ENCODE peak calls at places on chromosomes 16 and 17, in eight cellular contexts. One of them, this sample, is unnamed.

GRCh38 chr17:6639651-6640535 is 618 bp downstream of the KIAA0753 start:
- DNase-seq in stomach: no peak
- DNase-seq in transverse colon: peak
- DNase-seq in lower leg skin: peak
- DNase-seq in A549: no peak
- DNase-seq in esophagus muscularis mucosa: no peak
- DNase-seq in tibial nerve: no peak
- DNase-seq in Peyer's patch: peak
- DNase-seq in this sample: no peak

GRCh38 chr17:82440991-82441627 is 9.4 kb downstream of the CYBC1 start:
- DNase-seq in Peyer's patch: no peak
- DNase-seq in A549: no peak
- DNase-seq in lower leg skin: no peak
- DNase-seq in stomach: no peak
- DNase-seq in transverse colon: no peak
- DNase-seq in tibial nerve: no peak
- DNase-seq in esophagus muscularis mucosa: no peak
- DNase-seq in this sample: no peak

GRCh38 chr17:31310260-31310659 is 3.6 kb downstream of the EVI2B start:
- DNase-seq in lower leg skin: no peak
- DNase-seq in esophagus muscularis mucosa: no peak
- DNase-seq in Peyer's patch: peak
- DNase-seq in transverse colon: no peak
- DNase-seq in tibial nerve: no peak
- DNase-seq in stomach: no peak
- DNase-seq in A549: no peak
- DNase-seq in this sample: no peak

GRCh38 chr16:48914070-48914469 is 304.1 kb upstream of the N4BP1 start:
- DNase-seq in transverse colon: no peak
- DNase-seq in Peyer's patch: no peak
- DNase-seq in stomach: no peak
- DNase-seq in tibial nerve: no peak
- DNase-seq in A549: no peak
- DNase-seq in esophagus muscularis mucosa: no peak
- DNase-seq in lower leg skin: peak
- DNase-seq in this sample: no peak

GRCh38 chr16:81189100-81189664 is 49.3 kb upstream of the BCO1 start:
- DNase-seq in lower leg skin: peak
- DNase-seq in stomach: peak
- DNase-seq in A549: no peak
- DNase-seq in tibial nerve: peak
- DNase-seq in esophagus muscularis mucosa: peak
- DNase-seq in Peyer's patch: peak
- DNase-seq in transverse colon: peak
- DNase-seq in this sample: peak

GRCh38 chr17:48546924-48547838 is 2.3 kb upstream of the HOXB2 start:
- DNase-seq in lower leg skin: no peak
- DNase-seq in esophagus muscularis mucosa: no peak
- DNase-seq in stomach: no peak
- DNase-seq in tibial nerve: no peak
- DNase-seq in transverse colon: no peak
- DNase-seq in Peyer's patch: no peak
- DNase-seq in A549: no peak
- DNase-seq in this sample: peak

GRCh38 chr17:20268700-20269475 is 198.5 kb downstream of the LGALS9B start:
- DNase-seq in Peyer's patch: no peak
- DNase-seq in stomach: no peak
- DNase-seq in lower leg skin: no peak
- DNase-seq in tibial nerve: no peak
- DNase-seq in A549: no peak
- DNase-seq in transverse colon: no peak
- DNase-seq in esophagus muscularis mucosa: no peak
- DNase-seq in this sample: no peak

GRCh38 chr16:24138024-24138423 is 118.1 kb upstream of the CACNG3 start:
- DNase-seq in lower leg skin: no peak
- DNase-seq in Peyer's patch: no peak
- DNase-seq in stomach: no peak
- DNase-seq in esophagus muscularis mucosa: no peak
- DNase-seq in transverse colon: no peak
- DNase-seq in A549: no peak
- DNase-seq in tibial nerve: no peak
- DNase-seq in this sample: no peak

GRCh38 chr16:50806099-50807062 is 64.5 kb downstream of the CYLD start:
- DNase-seq in lower leg skin: peak
- DNase-seq in Peyer's patch: peak
- DNase-seq in esophagus muscularis mucosa: no peak
- DNase-seq in tibial nerve: peak
- DNase-seq in A549: peak
- DNase-seq in transverse colon: peak
- DNase-seq in stomach: peak
- DNase-seq in this sample: peak

GRCh38 chr17:29099527-29099926 is 56.6 kb downstream of the PIPOX start:
- DNase-seq in Peyer's patch: no peak
- DNase-seq in A549: no peak
- DNase-seq in transverse colon: no peak
- DNase-seq in esophagus muscularis mucosa: no peak
- DNase-seq in tibial nerve: no peak
- DNase-seq in lower leg skin: no peak
- DNase-seq in stomach: no peak
- DNase-seq in this sample: no peak

GRCh38 chr17:29093090-29093871 is 50.3 kb downstream of the PIPOX start:
- DNase-seq in esophagus muscularis mucosa: no peak
- DNase-seq in Peyer's patch: no peak
- DNase-seq in tibial nerve: no peak
- DNase-seq in transverse colon: no peak
- DNase-seq in A549: no peak
- DNase-seq in lower leg skin: no peak
- DNase-seq in stomach: no peak
- DNase-seq in this sample: no peak

GRCh38 chr17:29095439-29095838 is 52.5 kb downstream of the PIPOX start:
- DNase-seq in Peyer's patch: no peak
- DNase-seq in stomach: no peak
- DNase-seq in transverse colon: no peak
- DNase-seq in A549: no peak
- DNase-seq in lower leg skin: no peak
- DNase-seq in tibial nerve: no peak
- DNase-seq in esophagus muscularis mucosa: no peak
- DNase-seq in this sample: no peak

GRCh38 chr17:29094101-29094708 is 51.3 kb downstream of the PIPOX start:
- DNase-seq in tibial nerve: no peak
- DNase-seq in esophagus muscularis mucosa: no peak
- DNase-seq in Peyer's patch: no peak
- DNase-seq in transverse colon: no peak
- DNase-seq in lower leg skin: no peak
- DNase-seq in stomach: no peak
- DNase-seq in A549: no peak
- DNase-seq in this sample: no peak

GRCh38 chr17:29096094-29096493 is 53.2 kb downstream of the PIPOX start:
- DNase-seq in esophagus muscularis mucosa: no peak
- DNase-seq in lower leg skin: no peak
- DNase-seq in Peyer's patch: no peak
- DNase-seq in stomach: no peak
- DNase-seq in transverse colon: no peak
- DNase-seq in tibial nerve: no peak
- DNase-seq in A549: no peak
- DNase-seq in this sample: no peak
- TF ChIP-seq CTCF in esophagus muscularis mucosa: no peak
- TF ChIP-seq CTCF in lower leg skin: no peak
- TF ChIP-seq CTCF in Peyer's patch: no peak
- TF ChIP-seq CTCF in stomach: no peak
- TF ChIP-seq CTCF in transverse colon: no peak
- TF ChIP-seq CTCF in tibial nerve: no peak
- TF ChIP-seq CTCF in A549: no peak
- TF ChIP-seq CTCF in this sample: no peak

GRCh38 chr17:79340286-79340685 is 265.7 kb downstream of the ENGASE start:
- DNase-seq in A549: no peak
- DNase-seq in transverse colon: peak
- DNase-seq in lower leg skin: no peak
- DNase-seq in tibial nerve: no peak
- DNase-seq in Peyer's patch: peak
- DNase-seq in stomach: no peak
- DNase-seq in esophagus muscularis mucosa: no peak
- DNase-seq in this sample: no peak
- H3K4me3 ChIP-seq in A549: no peak
- H3K4me3 ChIP-seq in transverse colon: no peak
- H3K4me3 ChIP-seq in lower leg skin: no peak
- H3K4me3 ChIP-seq in tibial nerve: no peak
- H3K4me3 ChIP-seq in Peyer's patch: no peak
- H3K4me3 ChIP-seq in stomach: no peak
- H3K4me3 ChIP-seq in esophagus muscularis mucosa: no peak
- H3K4me3 ChIP-seq in this sample: no peak

DNA sequence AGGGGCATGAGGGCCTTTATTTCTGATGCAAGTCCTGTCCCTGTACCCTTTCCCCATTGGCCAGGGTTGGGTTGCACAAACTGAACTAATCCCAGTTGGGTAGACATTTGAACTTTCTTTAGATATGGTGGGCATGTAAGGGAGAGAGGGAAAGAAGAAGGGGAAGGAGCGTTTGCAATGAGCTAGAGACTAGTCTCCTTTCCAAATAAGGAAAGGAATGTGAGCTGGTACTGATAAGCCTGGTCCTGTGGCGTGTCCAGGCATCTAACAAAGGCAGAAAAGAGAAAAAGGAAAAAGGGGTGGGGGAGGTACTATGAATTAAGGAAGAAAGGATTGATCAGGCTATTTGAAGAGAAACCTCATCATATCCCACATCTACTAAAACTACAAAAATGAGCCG is 20.3 kb downstream of the CHMP6 start:
- DNase-seq in stomach: no peak
- DNase-seq in transverse colon: no peak
- DNase-seq in tibial nerve: no peak
- DNase-seq in A549: no peak
- DNase-seq in Peyer's patch: no peak
- DNase-seq in esophagus muscularis mucosa: no peak
- DNase-seq in lower leg skin: no peak
- DNase-seq in this sample: no peak
- TF ChIP-seq POLR2A in stomach: no peak
- TF ChIP-seq POLR2A in transverse colon: no peak
- TF ChIP-seq POLR2A in tibial nerve: no peak
- TF ChIP-seq POLR2A in A549: no peak
- TF ChIP-seq POLR2A in Peyer's patch: no peak
- TF ChIP-seq POLR2A in esophagus muscularis mucosa: no peak
- TF ChIP-seq POLR2A in lower leg skin: no peak
- TF ChIP-seq POLR2A in this sample: no peak

DNA sequence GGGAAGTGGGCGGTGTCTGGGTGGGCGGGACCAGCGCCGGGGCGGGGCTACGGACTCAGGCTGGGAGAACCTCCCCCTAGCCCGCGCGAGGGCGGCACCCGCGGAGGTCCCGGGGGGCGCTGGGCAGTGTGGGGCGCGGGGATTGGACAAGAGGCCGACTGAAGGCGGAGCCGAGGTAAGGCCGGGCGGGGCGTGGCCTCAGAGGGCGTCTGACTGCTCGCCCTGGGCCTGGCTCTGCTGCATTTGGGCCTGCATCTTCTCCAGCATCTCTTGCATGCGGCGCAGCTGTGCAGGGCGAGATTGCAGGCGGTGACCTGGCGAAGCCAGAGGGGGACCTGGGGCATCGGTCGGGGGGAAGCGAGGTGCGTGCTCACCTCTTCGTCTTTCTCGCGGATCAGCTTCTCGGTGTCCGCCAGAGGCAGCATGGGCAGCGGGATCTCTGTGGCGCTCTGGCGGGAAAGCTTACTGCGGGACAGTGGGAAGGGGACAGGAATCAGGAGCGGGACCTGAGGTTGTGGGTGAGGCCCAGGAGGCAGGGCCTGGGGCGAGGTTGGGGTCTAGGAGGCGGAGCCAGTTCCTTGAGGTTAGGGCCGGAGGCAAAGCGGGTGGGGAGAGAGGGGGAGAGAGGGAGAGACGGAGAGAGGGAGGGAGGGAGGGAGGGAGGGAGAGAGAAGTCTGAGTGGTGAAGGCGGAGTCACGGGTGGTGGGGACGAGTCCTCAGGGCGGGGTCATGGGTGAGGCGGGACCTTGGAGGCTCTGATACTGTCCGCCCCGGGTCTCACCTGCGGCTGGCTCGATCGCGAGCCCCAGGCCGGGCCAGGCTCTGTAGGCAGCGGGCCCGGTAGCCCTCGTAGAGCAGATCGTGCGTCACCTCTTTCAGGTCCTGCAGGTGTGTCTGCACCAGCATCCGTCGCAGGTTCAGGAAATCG is 3.9 kb downstream of the SEPTIN1 start:
- DNase-seq in transverse colon: peak
- DNase-seq in esophagus muscularis mucosa: peak
- DNase-seq in A549: peak
- DNase-seq in tibial nerve: peak
- DNase-seq in lower leg skin: peak
- DNase-seq in stomach: peak
- DNase-seq in Peyer's patch: peak
- DNase-seq in this sample: peak
- TF ChIP-seq CTCF in transverse colon: peak
- TF ChIP-seq CTCF in esophagus muscularis mucosa: peak
- TF ChIP-seq CTCF in A549: no peak
- TF ChIP-seq CTCF in tibial nerve: peak
- TF ChIP-seq CTCF in lower leg skin: no peak
- TF ChIP-seq CTCF in stomach: no peak
- TF ChIP-seq CTCF in Peyer's patch: peak
- TF ChIP-seq CTCF in this sample: peak